ENCODE peak calls at places on chromosome 22, in seven cellular contexts. A, F, D, P, Y, X and Q are unnamed samples.

GRCh38 chr22:39716534-39716933 is 146.0 kb downstream of the CACNA1I start:
- DNase-seq in A (no peak), F (no peak), D (no peak), P (no peak), Y (no peak), X (no peak), Q (no peak)

GRCh38 chr22:38088723-38089473 is 4.9 kb upstream of the SLC16A8 start:
- DNase-seq in A (no peak), F (no peak), D (no peak), P (peak), Y (no peak), X (no peak), Q (no peak)

GRCh38 chr22:36419912-36420882 is 32.4 kb upstream of the MYH9 start:
- DNase-seq in A (no peak), F (no peak), D (no peak), P (no peak), Y (no peak), X (no peak), Q (peak)

GRCh38 chr22:49299821-49300231 is 527.8 kb downstream of the BRD1 start:
- DNase-seq in A (no peak), F (no peak), D (no peak), P (no peak), Y (no peak), X (no peak), Q (no peak)

GRCh38 chr22:34886812-34887211 is 179.1 kb upstream of the ISX start:
- DNase-seq in A (no peak), F (no peak), D (no peak), P (no peak), Y (no peak), X (no peak), Q (peak)

GRCh38 chr22:36702832-36703210 is 731 bp downstream of the CACNG2 start:
- DNase-seq in A (no peak), F (peak), D (no peak), P (no peak), Y (no peak), X (no peak), Q (no peak)

GRCh38 chr22:25759825-25760231 is 17.8 kb downstream of the MYO18B start:
- DNase-seq in A (no peak), F (no peak), D (peak), P (peak), Y (no peak), X (peak), Q (peak)

GRCh38 chr22:17753401-17753989 is 20.8 kb downstream of the BID start:
- DNase-seq in A (no peak), F (no peak), D (no peak), P (no peak), Y (no peak), X (peak), Q (peak)

GRCh38 chr22:19663821-19664325 is 50.4 kb upstream of the SEPTIN5 start:
- DNase-seq in A (peak), F (peak), D (no peak), P (peak), Y (no peak), X (peak), Q (no peak)

GRCh38 chr22:36425977-36426523 is 38.3 kb upstream of the MYH9 start:
- DNase-seq in A (no peak), F (no peak), D (no peak), P (peak), Y (no peak), X (peak), Q (no peak)

GRCh38 chr22:44129614-44129976 is 51.1 kb upstream of the PARVG start:
- DNase-seq in A (peak), F (peak), D (no peak), P (no peak), Y (peak), X (peak), Q (no peak)

GRCh38 chr22:24401824-24402434 is 25.5 kb upstream of the ADORA2A start:
- DNase-seq in A (no peak), F (no peak), D (no peak), P (no peak), Y (no peak), X (no peak), Q (no peak)

GRCh38 chr22:31933816-31934482 is 10.4 kb upstream of the YWHAH start:
- DNase-seq in A (no peak), F (no peak), D (no peak), P (no peak), Y (no peak), X (no peak), Q (no peak)

GRCh38 chr22:48143856-48144255 is 1381.4 kb downstream of the TBC1D22A start:
- DNase-seq in A (no peak), F (no peak), D (no peak), P (no peak), Y (no peak), X (no peak), Q (no peak)

GRCh38 chr22:42892156-42892555 is 35.1 kb upstream of the ARFGAP3 start:
- DNase-seq in A (no peak), F (no peak), D (no peak), P (no peak), Y (no peak), X (no peak), Q (no peak)

GRCh38 chr22:37258005-37258790 is 14.1 kb upstream of the RAC2 start:
- DNase-seq in A (no peak), F (no peak), D (no peak), P (no peak), Y (no peak), X (peak), Q (no peak)

GRCh38 chr22:36544107-36544620 is 15.2 kb upstream of the EIF3D start:
- DNase-seq in A (no peak), F (no peak), D (peak), P (no peak), Y (no peak), X (peak), Q (peak)

GRCh38 chr22:20225693-20225966 is 42.5 kb downstream of the RTN4R start:
- DNase-seq in A (no peak), F (no peak), D (no peak), P (no peak), Y (no peak), X (no peak), Q (no peak)

GRCh38 chr22:22460635-22461034 is 47.9 kb downstream of the ZNF280B start:
- DNase-seq in A (no peak), F (no peak), D (no peak), P (no peak), Y (no peak), X (peak), Q (no peak)

GRCh38 chr22:20986365-20986764 is 4.3 kb downstream of the LZTR1 start:
- DNase-seq in A (no peak), F (no peak), D (no peak), P (no peak), Y (no peak), X (no peak), Q (no peak)

GRCh38 chr22:32199961-32200360 is 4.9 kb downstream of the RFPL2 start:
- DNase-seq in A (no peak), F (no peak), D (no peak), P (no peak), Y (no peak), X (no peak), Q (no peak)

GRCh38 chr22:47793304-47794101 is 1031.1 kb downstream of the TBC1D22A start:
- DNase-seq in A (no peak), F (no peak), D (no peak), P (no peak), Y (no peak), X (no peak), Q (no peak)

GRCh38 chr22:40216041-40216756 is 38.5 kb downstream of the TNRC6B start:
- DNase-seq in A (no peak), F (no peak), D (no peak), P (no peak), Y (no peak), X (no peak), Q (no peak)

GRCh38 chr22:24432059-24432853 is 4.9 kb downstream of the ADORA2A start:
- DNase-seq in A (peak), F (peak), D (no peak), P (peak), Y (peak), X (peak), Q (peak)

GRCh38 chr22:49306632-49306975 is 521.1 kb downstream of the BRD1 start:
- DNase-seq in A (no peak), F (no peak), D (no peak), P (no peak), Y (no peak), X (no peak), Q (no peak)

GRCh38 chr22:26610072-26610958 is 7.5 kb downstream of the CRYBB1 start:
- DNase-seq in A (no peak), F (no peak), D (peak), P (peak), Y (no peak), X (peak), Q (no peak)

GRCh38 chr22:19109198-19110063 is 12.8 kb downstream of the DGCR2 start:
- DNase-seq in A (no peak), F (no peak), D (no peak), P (no peak), Y (no peak), X (peak), Q (peak)

GRCh38 chr22:46588279-46589140 is 31.7 kb upstream of the GRAMD4 start:
- DNase-seq in A (no peak), F (no peak), D (no peak), P (no peak), Y (no peak), X (no peak), Q (no peak)

GRCh38 chr22:38491707-38492348 is 14.3 kb downstream of the DDX17 start:
- DNase-seq in A (no peak), F (no peak), D (no peak), P (no peak), Y (no peak), X (peak), Q (no peak)

GRCh38 chr22:42962295-42963230 is 52.4 kb downstream of the PACSIN2 start:
- DNase-seq in A (no peak), F (no peak), D (no peak), P (no peak), Y (no peak), X (no peak), Q (peak)

GRCh38 chr22:29112102-29112501 is 39.3 kb downstream of the KREMEN1 start:
- DNase-seq in A (no peak), F (peak), D (no peak), P (no peak), Y (peak), X (no peak), Q (no peak)

GRCh38 chr22:29617922-29618629 is 14.6 kb downstream of the NF2 start:
- DNase-seq in A (no peak), F (no peak), D (peak), P (peak), Y (no peak), X (peak), Q (peak)